ENCODE peak calls at places on chromosome 14, in six cellular contexts. V is HCT116, Y is spleen, F is K562, Q is upper lobe of left lung, U is GM12878. J is an unnamed sample.

GRCh38 chr14:57205953-57206352 is 62.8 kb downstream of the EXOC5 start:
- DNase-seq in V (no peak), Y (no peak), F (no peak), Q (no peak), U (no peak), J (no peak)

GRCh38 chr14:102768223-102769048 is 8.8 kb upstream of the TRAF3 start:
- DNase-seq in V (no peak), Y (peak), F (no peak), Q (no peak), U (peak), J (no peak)

GRCh38 chr14:78921856-78922255 is 751.7 kb downstream of the NRXN3 start:
- DNase-seq in V (no peak), Y (no peak), F (no peak), Q (no peak), U (no peak), J (no peak)

GRCh38 chr14:29900609-29901350 is 26.9 kb downstream of the PRKD1 start:
- DNase-seq in V (no peak), Y (no peak), F (no peak), Q (no peak), U (no peak), J (no peak)

GRCh38 chr14:88023658-88024187 is 18.8 kb downstream of the GPR65 start:
- DNase-seq in V (no peak), Y (no peak), F (peak), Q (no peak), U (no peak), J (peak)

GRCh38 chr14:104600141-104600643 is 4.4 kb downstream of the TMEM179 start:
- DNase-seq in V (no peak), Y (peak), F (no peak), Q (peak), U (no peak), J (no peak)

GRCh38 chr14:21384494-21384851 is 654 bp upstream of the SUPT16H start:
- DNase-seq in V (no peak), Y (peak), F (no peak), Q (no peak), U (no peak), J (no peak)

GRCh38 chr14:61103541-61104339 is 122.7 kb downstream of the SLC38A6 start:
- DNase-seq in V (peak), Y (no peak), F (peak), Q (no peak), U (no peak), J (peak)

GRCh38 chr14:46818147-46818546 is 166.6 kb upstream of the RPL10L start:
- DNase-seq in V (no peak), Y (no peak), F (no peak), Q (no peak), U (no peak), J (peak)

GRCh38 chr14:65096323-65097089 is 5.8 kb downstream of the MAX start:
- DNase-seq in V (no peak), Y (no peak), F (peak), Q (no peak), U (no peak), J (no peak)

GRCh38 chr14:43898709-43899108 is 608.4 kb downstream of the FSCB start:
- DNase-seq in V (no peak), Y (no peak), F (no peak), Q (no peak), U (no peak), J (peak)

GRCh38 chr14:74574706-74575105 is 37.3 kb downstream of the LTBP2 start:
- DNase-seq in V (no peak), Y (peak), F (no peak), Q (no peak), U (no peak), J (no peak)

GRCh38 chr14:91369628-91370445 is 47.8 kb downstream of the CCDC88C start:
- DNase-seq in V (no peak), Y (no peak), F (no peak), Q (no peak), U (no peak), J (no peak)

GRCh38 chr14:73476451-73476905 is 14.3 kb upstream of the RIOX1 start:
- DNase-seq in V (no peak), Y (no peak), F (no peak), Q (no peak), U (no peak), J (no peak)

GRCh38 chr14:92309968-92310367 is 13.0 kb upstream of the SLC24A4 start:
- DNase-seq in V (no peak), Y (no peak), F (no peak), Q (no peak), U (no peak), J (no peak)

GRCh38 chr14:92867246-92867925 is 55.6 kb upstream of the CHGA start:
- DNase-seq in V (no peak), Y (no peak), F (no peak), Q (peak), U (no peak), J (no peak)

GRCh38 chr14:61839452-61839851 is 77.2 kb downstream of the SNAPC1 start:
- DNase-seq in V (no peak), Y (no peak), F (no peak), Q (no peak), U (no peak), J (no peak)

GRCh38 chr14:94043756-94044475 is 17.8 kb downstream of the OTUB2 start:
- DNase-seq in V (no peak), Y (peak), F (no peak), Q (no peak), U (no peak), J (no peak)

GRCh38 chr14:60722163-60722835 is 1.9 kb downstream of the SIX4 start:
- DNase-seq in V (no peak), Y (peak), F (peak), Q (peak), U (no peak), J (peak)

GRCh38 chr14:68808696-68809095 is 15.8 kb upstream of the ZFP36L1 start:
- DNase-seq in V (no peak), Y (peak), F (no peak), Q (no peak), U (no peak), J (no peak)

GRCh38 chr14:104604461-104605449 is at the start of gene TMEM179:
- DNase-seq in V (no peak), Y (peak), F (peak), Q (peak), U (no peak), J (peak)

GRCh38 chr14:88468396-88468795 is 82.9 kb downstream of the SPATA7 start:
- DNase-seq in V (no peak), Y (no peak), F (no peak), Q (no peak), U (no peak), J (no peak)

GRCh38 chr14:36281309-36281708 is 39.1 kb downstream of the MBIP start:
- DNase-seq in V (no peak), Y (no peak), F (peak), Q (no peak), U (no peak), J (peak)

GRCh38 chr14:101328412-101329149 is 232.7 kb upstream of the DIO3 start:
- DNase-seq in V (no peak), Y (no peak), F (no peak), Q (no peak), U (no peak), J (no peak)

GRCh38 chr14:78253986-78254385 is 83.8 kb downstream of the NRXN3 start:
- DNase-seq in V (no peak), Y (no peak), F (peak), Q (no peak), U (no peak), J (no peak)

GRCh38 chr14:36658091-36659009 is 3.3 kb upstream of the PAX9 start:
- DNase-seq in V (no peak), Y (no peak), F (no peak), Q (peak), U (no peak), J (peak)

GRCh38 chr14:46063872-46064271 is 587.7 kb downstream of the RPL10L start:
- DNase-seq in V (no peak), Y (no peak), F (no peak), Q (no peak), U (no peak), J (peak)

GRCh38 chr14:103624860-103625259 is 4.2 kb upstream of the KLC1 start:
- DNase-seq in V (peak), Y (peak), F (peak), Q (peak), U (no peak), J (no peak)

GRCh38 chr14:91114079-91115065 is 499 bp downstream of the DGLUCY start:
- DNase-seq in V (peak), Y (peak), F (peak), Q (no peak), U (peak), J (peak)

GRCh38 chr14:25108959-25109358 is 59.0 kb upstream of the STXBP6 start:
- DNase-seq in V (no peak), Y (no peak), F (no peak), Q (no peak), U (no peak), J (no peak)

GRCh38 chr14:62436256-62436655 is 609.0 kb downstream of the KCNH5 start:
- DNase-seq in V (no peak), Y (no peak), F (no peak), Q (no peak), U (no peak), J (no peak)

GRCh38 chr14:75461755-75462349 is 34.0 kb downstream of the JDP2 start:
- DNase-seq in V (no peak), Y (no peak), F (no peak), Q (no peak), U (no peak), J (no peak)

GRCh38 chr14:90839024-90839888 is 23.0 kb upstream of the TTC7B start:
- DNase-seq in V (no peak), Y (no peak), F (no peak), Q (no peak), U (no peak), J (no peak)

GRCh38 chr14:76305474-76305826 is 70.5 kb upstream of the ESRRB start:
- DNase-seq in V (no peak), Y (no peak), F (no peak), Q (no peak), U (no peak), J (no peak)

GRCh38 chr14:37057776-37058175 is 114.6 kb downstream of the SLC25A21 start:
- DNase-seq in V (no peak), Y (no peak), F (no peak), Q (no peak), U (no peak), J (no peak)

GRCh38 chr14:105420141-105420975 is 731 bp downstream of the MTA1 start:
- DNase-seq in V (no peak), Y (no peak), F (no peak), Q (peak), U (no peak), J (peak)

GRCh38 chr14:23403139-23403438 is 5.0 kb downstream of the MYH6 start:
- DNase-seq in V (no peak), Y (no peak), F (no peak), Q (no peak), U (no peak), J (no peak)
- TF ChIP-seq POLR2AphosphoS5 in V (no peak), Y (no peak), F (no peak), Q (no peak), U (no peak), J (no peak)

DNA sequence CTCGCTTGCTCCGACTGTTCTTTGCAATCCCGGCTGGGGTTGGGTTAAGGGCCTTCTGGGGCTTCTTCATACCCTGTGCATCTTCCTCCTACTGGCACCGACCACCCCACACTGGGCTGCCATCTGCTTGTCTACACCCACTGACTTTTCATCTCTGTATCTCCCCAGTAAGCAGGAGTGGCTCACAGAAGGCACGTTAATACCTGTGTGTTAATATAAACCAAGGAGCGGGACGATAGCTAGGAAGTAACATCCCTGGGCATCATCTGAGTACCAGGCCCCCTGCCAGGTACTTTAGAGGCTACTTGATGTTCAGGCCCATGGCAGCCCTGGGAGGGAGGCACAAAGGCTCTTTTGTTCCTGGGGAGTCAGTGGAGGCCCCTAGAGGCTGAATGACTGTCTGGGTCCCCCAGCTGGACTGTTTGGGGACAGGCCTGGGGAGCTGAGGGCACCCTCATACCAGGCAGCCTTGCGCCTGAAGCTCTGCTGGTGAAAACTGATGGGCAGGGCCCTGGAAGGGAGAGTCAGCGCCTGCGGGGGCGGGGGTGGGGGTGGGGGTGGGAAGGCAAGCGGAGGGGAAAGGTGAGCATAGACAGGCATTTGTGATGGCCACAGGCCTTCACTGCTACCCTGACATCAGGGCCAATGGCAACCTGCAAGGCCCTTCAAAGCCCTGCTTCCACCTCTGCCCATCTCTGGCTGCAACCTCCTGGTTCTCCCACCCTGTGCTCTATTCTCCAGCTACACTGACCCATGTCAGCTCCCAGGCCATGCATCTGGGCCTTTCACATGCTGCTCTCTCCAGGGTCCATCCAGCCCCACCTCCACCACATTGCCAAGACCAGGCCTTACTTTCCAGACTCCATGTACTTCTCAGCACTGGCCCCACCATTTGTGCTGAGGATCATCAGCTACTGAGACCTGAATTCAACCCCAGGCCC is 34.2 kb upstream of the DEGS2 start:
- DNase-seq in V (no peak), Y (no peak), F (peak), Q (no peak), U (no peak), J (no peak)
- H3K4me3 ChIP-seq in V (peak), Y (peak), F (peak), Q (no peak), U (peak), J (no peak)

GRCh38 chr14:95432152-95433093 is 84.0 kb downstream of the SYNE3 start:
- DNase-seq in V (no peak), Y (no peak), F (peak), Q (peak), U (no peak), J (peak)
- TF ChIP-seq POLR2AphosphoS5 in V (no peak), Y (peak), F (no peak), Q (no peak), U (no peak), J (no peak)

GRCh38 chr14:22713631-22713950 is 52.9 kb upstream of the OXA1L start:
- DNase-seq in V (no peak), Y (no peak), F (no peak), Q (no peak), U (no peak), J (no peak)
- H3K4me3 ChIP-seq in V (peak), Y (peak), F (no peak), Q (no peak), U (peak), J (peak)

J was measured in GM23338.